ENCODE peak calls at places on chromosome 1, in eight cellular contexts. N is colonic mucosa; W is ELR; V is fibroblast of lung; C is ELF-1; S is EH; X is DMS153; D is stimulated activated naive CD8-positive, alpha-beta T cell treated with anti-CD3 and anti-CD28 coated beads, Interleukin-15, Interleukin-2, amounts not matched to agents 100 U/mL and 50 U/mL, for 24 hours. Y is an unnamed sample.

GRCh38 chr1:208223136-208223535 is 21.0 kb downstream of the PLXNA2 start:
- DNase-seq in N (no peak), W (peak; percentile 87), V (peak; percentile 75), C (peak; percentile 43), S (peak; percentile 69), X (no peak), D (no peak), Y (peak; percentile 51)

GRCh38 chr1:31723828-31724359 is 20.1 kb upstream of the COL16A1 start:
- DNase-seq in N (peak; percentile 80), W (peak; percentile 86), V (peak; percentile 75), C (peak; percentile 71), S (peak; percentile 84), X (no peak), D (peak; percentile 66), Y (peak; percentile 73)

GRCh38 chr1:243251544-243251943 is 3.5 kb downstream of the CEP170 start:
- DNase-seq in N (no peak), W (peak; percentile 44), V (peak; percentile 59), C (no peak), S (peak; percentile 30), X (no peak), D (no peak), Y (no peak)

GRCh38 chr1:231778009-231778719 is 151.6 kb downstream of the DISC1 start:
- DNase-seq in N (peak; percentile 43), W (no peak), V (peak; percentile 43), C (peak; percentile 87), S (peak; percentile 82), X (no peak), D (no peak), Y (peak; percentile 25)

GRCh38 chr1:21594935-21595897 is 73.9 kb downstream of the RAP1GAP start:
- DNase-seq in N (peak; percentile 68), W (peak; percentile 75), V (peak; percentile 18), C (peak; percentile 72), S (peak; percentile 67), X (no peak), D (peak; percentile 79), Y (peak; percentile 31)

GRCh38 chr1:53585565-53585964 is 126.4 kb downstream of the DMRTB1 start:
- DNase-seq in N (no peak), W (no peak), V (no peak), C (no peak), S (no peak), X (no peak), D (no peak), Y (no peak)

GRCh38 chr1:201505505-201505893 is 1.4 kb downstream of the CSRP1 start:
- DNase-seq in N (peak; percentile 79), W (peak; percentile 85), V (peak; percentile 79), C (peak; percentile 69), S (peak; percentile 88), X (peak; percentile 91), D (no peak), Y (peak; percentile 88)

GRCh38 chr1:1112237-1112985 is 3.5 kb downstream of the C1orf159 start:
- DNase-seq in N (no peak), W (no peak), V (no peak), C (no peak), S (no peak), X (no peak), D (no peak), Y (no peak)

GRCh38 chr1:151988405-151988851 is 5.2 kb downstream of the S100A10 start:
- DNase-seq in N (peak; percentile 53), W (peak; percentile 96), V (peak; percentile 96), C (peak; percentile 74), S (peak; percentile 94), X (no peak), D (no peak), Y (peak; percentile 100)

Y was measured in A172.